ENCODE peak calls at places on chromosomes 13 and 19, in nine cellular contexts. L, K, G, B, T, M, F, H and I are unnamed samples.

GRCh38 chr19:5957132-5957531 is 20.8 kb downstream of the RANBP3 start:
- DNase-seq in L (no peak), K (no peak), G (no peak), B (no peak), T (no peak), M (no peak), F (peak), H (no peak), I (no peak)

GRCh38 chr13:36059366-36059765 is 71.8 kb downstream of the DCLK1 start:
- DNase-seq in L (no peak), K (no peak), G (no peak), B (no peak), T (no peak), M (no peak), F (no peak), H (no peak), I (no peak)

GRCh38 chr13:20402881-20403280 is 122.8 kb downstream of the CRYL1 start:
- DNase-seq in L (no peak), K (no peak), G (no peak), B (no peak), T (no peak), M (no peak), F (no peak), H (no peak), I (no peak)

GRCh38 chr19:8499048-8499833 is 3.2 kb downstream of the PRAM1 start:
- DNase-seq in L (no peak), K (no peak), G (no peak), B (no peak), T (no peak), M (no peak), F (no peak), H (no peak), I (no peak)

GRCh38 chr19:31863122-31863521 is 482.3 kb upstream of the ZNF507 start:
- DNase-seq in L (no peak), K (no peak), G (no peak), B (no peak), T (no peak), M (no peak), F (no peak), H (no peak), I (no peak)

GRCh38 chr19:18894254-18895037 is 1.5 kb downstream of the CERS1 start:
- DNase-seq in L (no peak), K (no peak), G (no peak), B (peak), T (no peak), M (peak), F (peak), H (peak), I (no peak)

GRCh38 chr19:40411958-40412499 is 1.1 kb downstream of the PRX start:
- DNase-seq in L (no peak), K (no peak), G (no peak), B (no peak), T (no peak), M (no peak), F (no peak), H (no peak), I (no peak)

GRCh38 chr13:21033866-21034601 is 27.4 kb downstream of the LATS2 start:
- DNase-seq in L (no peak), K (no peak), G (no peak), B (no peak), T (no peak), M (no peak), F (no peak), H (no peak), I (no peak)

GRCh38 chr13:35859981-35860380 is 271.2 kb downstream of the DCLK1 start:
- DNase-seq in L (no peak), K (no peak), G (no peak), B (no peak), T (no peak), M (no peak), F (no peak), H (no peak), I (no peak)

GRCh38 chr13:52599037-52599852 is 43.0 kb upstream of the HNRNPA1L2 start:
- DNase-seq in L (no peak), K (no peak), G (no peak), B (peak), T (peak), M (peak), F (peak), H (no peak), I (peak)

GRCh38 chr19:55158848-55159793 is 1.6 kb upstream of the TNNI3 start:
- DNase-seq in L (no peak), K (no peak), G (no peak), B (peak), T (no peak), M (peak), F (no peak), H (no peak), I (no peak)

GRCh38 chr13:99686157-99686572 is 184.9 kb downstream of the TM9SF2 start:
- DNase-seq in L (no peak), K (no peak), G (no peak), B (peak), T (no peak), M (peak), F (peak), H (no peak), I (no peak)

GRCh38 chr13:84500016-84500415 is 617.7 kb upstream of the SLITRK1 start:
- DNase-seq in L (no peak), K (no peak), G (no peak), B (peak), T (no peak), M (no peak), F (peak), H (no peak), I (no peak)

GRCh38 chr19:8212212-8212611 is 3.0 kb downstream of the CERS4 start:
- DNase-seq in L (no peak), K (no peak), G (no peak), B (no peak), T (no peak), M (no peak), F (no peak), H (peak), I (no peak)

GRCh38 chr13:24502567-24503375 is 9.8 kb downstream of the PARP4 start:
- DNase-seq in L (no peak), K (no peak), G (no peak), B (peak), T (no peak), M (peak), F (peak), H (no peak), I (peak)

GRCh38 chr19:39499082-39499642 is 415 bp downstream of the DLL3 start:
- DNase-seq in L (peak), K (no peak), G (no peak), B (no peak), T (peak), M (no peak), F (no peak), H (no peak), I (no peak)

GRCh38 chr19:11963566-11964355 is 1.1 kb upstream of the ZNF763 start:
- DNase-seq in L (peak), K (peak), G (peak), B (peak), T (no peak), M (peak), F (peak), H (peak), I (peak)

GRCh38 chr19:10518444-10519361 is 1.5 kb upstream of the S1PR5 start:
- DNase-seq in L (no peak), K (peak), G (no peak), B (no peak), T (no peak), M (no peak), F (no peak), H (no peak), I (no peak)

GRCh38 chr13:44969858-44970484 is 19.3 kb downstream of the NUFIP1 start:
- DNase-seq in L (peak), K (peak), G (no peak), B (peak), T (no peak), M (peak), F (peak), H (no peak), I (peak)

GRCh38 chr13:111359237-111359915 is 38.9 kb downstream of the TEX29 start:
- DNase-seq in L (no peak), K (no peak), G (no peak), B (no peak), T (no peak), M (no peak), F (peak), H (no peak), I (no peak)

GRCh38 chr19:51136333-51136732 is 5.8 kb upstream of the SIGLEC7 start:
- DNase-seq in L (no peak), K (no peak), G (no peak), B (no peak), T (no peak), M (no peak), F (no peak), H (no peak), I (no peak)

GRCh38 chr13:91351980-91352379 is 4.5 kb downstream of the MIR17HG start:
- DNase-seq in L (no peak), K (no peak), G (no peak), B (no peak), T (no peak), M (no peak), F (no peak), H (no peak), I (no peak)

GRCh38 chr13:35927554-35927953 is 203.6 kb downstream of the DCLK1 start:
- DNase-seq in L (no peak), K (no peak), G (no peak), B (peak), T (no peak), M (no peak), F (peak), H (no peak), I (peak)

GRCh38 chr13:95898256-95898655 is 154.9 kb downstream of the UGGT2 start:
- DNase-seq in L (no peak), K (no peak), G (no peak), B (no peak), T (no peak), M (no peak), F (no peak), H (no peak), I (no peak)

GRCh38 chr13:23610966-23611486 is 40.8 kb downstream of the TNFRSF19 start:
- DNase-seq in L (no peak), K (no peak), G (no peak), B (peak), T (no peak), M (no peak), F (peak), H (no peak), I (peak)

GRCh38 chr13:50280538-50280937 is 265.3 kb downstream of the KCNRG start:
- DNase-seq in L (no peak), K (no peak), G (no peak), B (no peak), T (no peak), M (no peak), F (no peak), H (no peak), I (no peak)

GRCh38 chr13:94704347-94705080 is 7.8 kb downstream of the SOX21 start:
- DNase-seq in L (no peak), K (peak), G (no peak), B (no peak), T (no peak), M (no peak), F (no peak), H (no peak), I (no peak)

GRCh38 chr19:3693030-3693925 is 7.0 kb downstream of the PIP5K1C start:
- DNase-seq in L (no peak), K (no peak), G (peak), B (no peak), T (no peak), M (no peak), F (no peak), H (no peak), I (no peak)

GRCh38 chr13:81591528-81592220 is 1250.7 kb upstream of the SPRY2 start:
- DNase-seq in L (no peak), K (no peak), G (no peak), B (no peak), T (no peak), M (no peak), F (no peak), H (no peak), I (no peak)

GRCh38 chr13:27022571-27023311 is 148.9 kb downstream of the USP12 start:
- DNase-seq in L (no peak), K (no peak), G (no peak), B (no peak), T (peak), M (peak), F (peak), H (no peak), I (no peak)

GRCh38 chr13:113327766-113328391 is 30.8 kb downstream of the LAMP1 start:
- DNase-seq in L (no peak), K (no peak), G (no peak), B (no peak), T (no peak), M (no peak), F (no peak), H (no peak), I (no peak)

GRCh38 chr13:76884571-76885202 is 1.5 kb downstream of the KCTD12 start:
- DNase-seq in L (no peak), K (no peak), G (no peak), B (peak), T (no peak), M (no peak), F (peak), H (no peak), I (peak)

GRCh38 chr13:113638173-113638746 is 19.7 kb downstream of the ATP4B start:
- DNase-seq in L (no peak), K (no peak), G (peak), B (no peak), T (no peak), M (no peak), F (no peak), H (no peak), I (no peak)

GRCh38 chr13:30033681-30034447 is 183.4 kb upstream of the UBL3 start:
- DNase-seq in L (no peak), K (no peak), G (no peak), B (peak), T (no peak), M (peak), F (peak), H (no peak), I (no peak)

GRCh38 chr19:45577111-45577905 is 7.3 kb downstream of the OPA3 start:
- DNase-seq in L (no peak), K (no peak), G (no peak), B (peak), T (no peak), M (peak), F (peak), H (no peak), I (no peak)

GRCh38 chr13:78875792-78876580 is 217.0 kb upstream of the OBI1 start:
- DNase-seq in L (no peak), K (peak), G (no peak), B (no peak), T (no peak), M (no peak), F (no peak), H (no peak), I (no peak)

GRCh38 chr19:4018775-4019504 is 11.4 kb downstream of the PIAS4 start:
- DNase-seq in L (no peak), K (no peak), G (no peak), B (no peak), T (no peak), M (no peak), F (no peak), H (no peak), I (no peak)